ENCODE peak calls at places on chromosomes 7 and 10, in six cellular contexts. One of them, this sample, is unnamed.

GRCh38 chr7:45714521-45714820 is 140.3 kb downstream of the ADCY1 start:
- DNase-seq in CD8-positive, alpha-beta T cell: no peak
- DNase-seq in IMR-90: no peak
- DNase-seq in fibroblast of mammary gland: no peak
- DNase-seq in endodermal cell: no peak
- DNase-seq in iris pigment epithelial cell: no peak
- DNase-seq in this sample: no peak

GRCh38 chr10:32179836-32180235 is 123.6 kb upstream of the KIF5B start:
- DNase-seq in CD8-positive, alpha-beta T cell: no peak
- DNase-seq in IMR-90: no peak
- DNase-seq in fibroblast of mammary gland: no peak
- DNase-seq in endodermal cell: no peak
- DNase-seq in iris pigment epithelial cell: no peak
- DNase-seq in this sample: no peak

GRCh38 chr7:68246189-68246633 is 1249.6 kb downstream of the TYW1 start:
- DNase-seq in CD8-positive, alpha-beta T cell: no peak
- DNase-seq in IMR-90: no peak
- DNase-seq in fibroblast of mammary gland: no peak
- DNase-seq in endodermal cell: peak; percentile 88
- DNase-seq in iris pigment epithelial cell: no peak
- DNase-seq in this sample: no peak

GRCh38 chr7:43872401-43873165 is 3.3 kb upstream of the MRPS24 start:
- DNase-seq in CD8-positive, alpha-beta T cell: no peak
- DNase-seq in IMR-90: peak; percentile 92
- DNase-seq in fibroblast of mammary gland: peak; percentile 96
- DNase-seq in endodermal cell: peak; percentile 52
- DNase-seq in iris pigment epithelial cell: peak; percentile 85
- DNase-seq in this sample: no peak

GRCh38 chr7:130299909-130300308 is 6.9 kb downstream of the CPA4 start:
- DNase-seq in CD8-positive, alpha-beta T cell: no peak
- DNase-seq in IMR-90: no peak
- DNase-seq in fibroblast of mammary gland: no peak
- DNase-seq in endodermal cell: no peak
- DNase-seq in iris pigment epithelial cell: no peak
- DNase-seq in this sample: no peak

GRCh38 chr10:123974406-123974805 is 82.8 kb upstream of the CPXM2 start:
- DNase-seq in CD8-positive, alpha-beta T cell: no peak
- DNase-seq in IMR-90: peak; percentile 20
- DNase-seq in fibroblast of mammary gland: peak; percentile 99
- DNase-seq in endodermal cell: no peak
- DNase-seq in iris pigment epithelial cell: peak; percentile 33
- DNase-seq in this sample: peak; percentile 70

GRCh38 chr10:109922976-109923921 is at the start of gene XPNPEP1:
- DNase-seq in CD8-positive, alpha-beta T cell: peak; percentile 78
- DNase-seq in IMR-90: peak; percentile 83
- DNase-seq in fibroblast of mammary gland: peak; percentile 76
- DNase-seq in endodermal cell: peak; percentile 91
- DNase-seq in iris pigment epithelial cell: peak; percentile 84
- DNase-seq in this sample: no peak

GRCh38 chr7:117645456-117646181 is 165.8 kb downstream of the CFTR start:
- DNase-seq in CD8-positive, alpha-beta T cell: no peak
- DNase-seq in IMR-90: peak; percentile 91
- DNase-seq in fibroblast of mammary gland: peak; percentile 52
- DNase-seq in endodermal cell: no peak
- DNase-seq in iris pigment epithelial cell: peak; percentile 91
- DNase-seq in this sample: peak; percentile 53

GRCh38 chr7:90311185-90311584 is 9.9 kb downstream of the FAM237B start:
- DNase-seq in CD8-positive, alpha-beta T cell: no peak
- DNase-seq in IMR-90: no peak
- DNase-seq in fibroblast of mammary gland: no peak
- DNase-seq in endodermal cell: no peak
- DNase-seq in iris pigment epithelial cell: no peak
- DNase-seq in this sample: no peak

GRCh38 chr7:28144266-28144665 is 36.3 kb downstream of the JAZF1 start:
- DNase-seq in CD8-positive, alpha-beta T cell: no peak
- DNase-seq in IMR-90: no peak
- DNase-seq in fibroblast of mammary gland: no peak
- DNase-seq in endodermal cell: peak; percentile 88
- DNase-seq in iris pigment epithelial cell: no peak
- DNase-seq in this sample: no peak

GRCh38 chr7:45579386-45579785 is 5.2 kb downstream of the ADCY1 start:
- DNase-seq in CD8-positive, alpha-beta T cell: no peak
- DNase-seq in IMR-90: no peak
- DNase-seq in fibroblast of mammary gland: no peak
- DNase-seq in endodermal cell: no peak
- DNase-seq in iris pigment epithelial cell: no peak
- DNase-seq in this sample: no peak

GRCh38 chr7:10412426-10413019 is 561.1 kb upstream of the PHF14 start:
- DNase-seq in CD8-positive, alpha-beta T cell: no peak
- DNase-seq in IMR-90: peak; percentile 1
- DNase-seq in fibroblast of mammary gland: peak; percentile 34
- DNase-seq in endodermal cell: peak; percentile 56
- DNase-seq in iris pigment epithelial cell: peak; percentile 10
- DNase-seq in this sample: no peak

GRCh38 chr10:67790534-67791408 is 47.2 kb downstream of the DNAJC12 start:
- DNase-seq in CD8-positive, alpha-beta T cell: no peak
- DNase-seq in IMR-90: peak; percentile 29
- DNase-seq in fibroblast of mammary gland: peak; percentile 38
- DNase-seq in endodermal cell: no peak
- DNase-seq in iris pigment epithelial cell: peak; percentile 48
- DNase-seq in this sample: no peak

GRCh38 chr10:49075743-49076142 is 39.6 kb downstream of the VSTM4 start:
- DNase-seq in CD8-positive, alpha-beta T cell: no peak
- DNase-seq in IMR-90: no peak
- DNase-seq in fibroblast of mammary gland: no peak
- DNase-seq in endodermal cell: peak; percentile 28
- DNase-seq in iris pigment epithelial cell: no peak
- DNase-seq in this sample: no peak

GRCh38 chr10:30701471-30702173 is 72.1 kb upstream of the LYZL2 start:
- DNase-seq in CD8-positive, alpha-beta T cell: peak; percentile 71
- DNase-seq in IMR-90: peak; percentile 75
- DNase-seq in fibroblast of mammary gland: peak; percentile 71
- DNase-seq in endodermal cell: no peak
- DNase-seq in iris pigment epithelial cell: peak; percentile 69
- DNase-seq in this sample: no peak

GRCh38 chr7:124155400-124156022 is 122.6 kb upstream of the TMEM229A start:
- DNase-seq in CD8-positive, alpha-beta T cell: no peak
- DNase-seq in IMR-90: peak; percentile 44
- DNase-seq in fibroblast of mammary gland: peak; percentile 23
- DNase-seq in endodermal cell: no peak
- DNase-seq in iris pigment epithelial cell: peak; percentile 31
- DNase-seq in this sample: peak; percentile 31

GRCh38 chr7:157518514-157519175 is 181.8 kb downstream of the DNAJB6 start:
- DNase-seq in CD8-positive, alpha-beta T cell: peak; percentile 4
- DNase-seq in IMR-90: no peak
- DNase-seq in fibroblast of mammary gland: no peak
- DNase-seq in endodermal cell: peak; percentile 29
- DNase-seq in iris pigment epithelial cell: no peak
- DNase-seq in this sample: no peak

GRCh38 chr10:92965314-92965713 is 95.3 kb upstream of the CYP26C1 start:
- DNase-seq in CD8-positive, alpha-beta T cell: no peak
- DNase-seq in IMR-90: peak; percentile 73
- DNase-seq in fibroblast of mammary gland: peak; percentile 67
- DNase-seq in endodermal cell: no peak
- DNase-seq in iris pigment epithelial cell: peak; percentile 61
- DNase-seq in this sample: no peak

GRCh38 chr7:142632291-142633134 is 116.8 kb upstream of the PRSS1 start:
- DNase-seq in CD8-positive, alpha-beta T cell: peak; percentile 49
- DNase-seq in IMR-90: peak; percentile 60
- DNase-seq in fibroblast of mammary gland: peak; percentile 71
- DNase-seq in endodermal cell: peak; percentile 91
- DNase-seq in iris pigment epithelial cell: peak; percentile 63
- DNase-seq in this sample: peak; percentile 26

GRCh38 chr7:114081606-114082425 is 163.0 kb upstream of the PPP1R3A start:
- DNase-seq in CD8-positive, alpha-beta T cell: no peak
- DNase-seq in IMR-90: peak; percentile 70
- DNase-seq in fibroblast of mammary gland: peak; percentile 78
- DNase-seq in endodermal cell: peak; percentile 53
- DNase-seq in iris pigment epithelial cell: peak; percentile 63
- DNase-seq in this sample: no peak

GRCh38 chr10:3748484-3748883 is 36.5 kb downstream of the KLF6 start:
- DNase-seq in CD8-positive, alpha-beta T cell: no peak
- DNase-seq in IMR-90: no peak
- DNase-seq in fibroblast of mammary gland: no peak
- DNase-seq in endodermal cell: no peak
- DNase-seq in iris pigment epithelial cell: no peak
- DNase-seq in this sample: no peak

GRCh38 chr10:85105614-85106013 is 777.2 kb downstream of the CCSER2 start:
- DNase-seq in CD8-positive, alpha-beta T cell: no peak
- DNase-seq in IMR-90: no peak
- DNase-seq in fibroblast of mammary gland: no peak
- DNase-seq in endodermal cell: peak; percentile 80
- DNase-seq in iris pigment epithelial cell: no peak
- DNase-seq in this sample: no peak

GRCh38 chr7:69890081-69890369 is 291.8 kb downstream of the AUTS2 start:
- DNase-seq in CD8-positive, alpha-beta T cell: no peak
- DNase-seq in IMR-90: no peak
- DNase-seq in fibroblast of mammary gland: no peak
- DNase-seq in endodermal cell: no peak
- DNase-seq in iris pigment epithelial cell: no peak
- DNase-seq in this sample: no peak

GRCh38 chr10:102492983-102493382 is 9.5 kb downstream of the ACTR1A start:
- DNase-seq in CD8-positive, alpha-beta T cell: no peak
- DNase-seq in IMR-90: no peak
- DNase-seq in fibroblast of mammary gland: no peak
- DNase-seq in endodermal cell: no peak
- DNase-seq in iris pigment epithelial cell: no peak
- DNase-seq in this sample: no peak

GRCh38 chr10:34689053-34689452 is 126.0 kb downstream of the PARD3 start:
- DNase-seq in CD8-positive, alpha-beta T cell: no peak
- DNase-seq in IMR-90: peak; percentile 68
- DNase-seq in fibroblast of mammary gland: peak; percentile 66
- DNase-seq in endodermal cell: no peak
- DNase-seq in iris pigment epithelial cell: peak; percentile 83
- DNase-seq in this sample: no peak

GRCh38 chr7:114293289-114294012 is 121.2 kb upstream of the FOXP2 start:
- DNase-seq in CD8-positive, alpha-beta T cell: no peak
- DNase-seq in IMR-90: no peak
- DNase-seq in fibroblast of mammary gland: no peak
- DNase-seq in endodermal cell: peak; percentile 71
- DNase-seq in iris pigment epithelial cell: peak; percentile 9
- DNase-seq in this sample: no peak

GRCh38 chr10:112454910-112455779 is 8.1 kb downstream of the VTI1A start:
- DNase-seq in CD8-positive, alpha-beta T cell: no peak
- DNase-seq in IMR-90: no peak
- DNase-seq in fibroblast of mammary gland: no peak
- DNase-seq in endodermal cell: no peak
- DNase-seq in iris pigment epithelial cell: no peak
- DNase-seq in this sample: no peak

GRCh38 chr10:118832242-118832651 is 77.5 kb upstream of the CACUL1 start:
- DNase-seq in CD8-positive, alpha-beta T cell: no peak
- DNase-seq in IMR-90: peak; percentile 13
- DNase-seq in fibroblast of mammary gland: no peak
- DNase-seq in endodermal cell: peak; percentile 41
- DNase-seq in iris pigment epithelial cell: peak; percentile 13
- DNase-seq in this sample: no peak

GRCh38 chr10:12382157-12382548 is 32.8 kb downstream of the CAMK1D start:
- DNase-seq in CD8-positive, alpha-beta T cell: no peak
- DNase-seq in IMR-90: no peak
- DNase-seq in fibroblast of mammary gland: no peak
- DNase-seq in endodermal cell: no peak
- DNase-seq in iris pigment epithelial cell: no peak
- DNase-seq in this sample: no peak

GRCh38 chr7:33903770-33904679 is 1.3 kb upstream of the BMPER start:
- DNase-seq in CD8-positive, alpha-beta T cell: no peak
- DNase-seq in IMR-90: peak; percentile 45
- DNase-seq in fibroblast of mammary gland: peak; percentile 75
- DNase-seq in endodermal cell: peak; percentile 84
- DNase-seq in iris pigment epithelial cell: peak; percentile 46
- DNase-seq in this sample: no peak

GRCh38 chr7:73341877-73342276 is 13.9 kb downstream of the FKBP6 start:
- DNase-seq in CD8-positive, alpha-beta T cell: no peak
- DNase-seq in IMR-90: peak; percentile 91
- DNase-seq in fibroblast of mammary gland: peak; percentile 88
- DNase-seq in endodermal cell: no peak
- DNase-seq in iris pigment epithelial cell: peak; percentile 91
- DNase-seq in this sample: no peak

GRCh38 chr10:79167537-79167936 is 98.8 kb downstream of the ZMIZ1 start:
- DNase-seq in CD8-positive, alpha-beta T cell: no peak
- DNase-seq in IMR-90: no peak
- DNase-seq in fibroblast of mammary gland: no peak
- DNase-seq in endodermal cell: no peak
- DNase-seq in iris pigment epithelial cell: no peak
- DNase-seq in this sample: no peak